ENCODE peak calls at places on chromosomes 13 and 19, in five cellular contexts. O is ovary; C is CD8-positive, alpha-beta memory T cell; K is GM04503; I is AML-193. N is an unnamed sample.
A peak's percentile ranks its signal among the peaks of the same experiment; 100 is the strongest.

GRCh38 chr19:28940751-28941500 is 272.0 kb downstream of the UQCRFS1 start:
- DNase-seq in O (no peak), C (no peak), K (no peak), I (no peak), N (no peak)

GRCh38 chr19:32971715-32972540 is at the start of the genes CEP89 and FAAP24:
- DNase-seq in O (peak; percentile 99), C (peak; percentile 99), K (peak; percentile 95), I (peak; percentile 96), N (peak; percentile 99)

GRCh38 chr19:6065685-6066365 is 44.5 kb downstream of the RFX2 start:
- DNase-seq in O (no peak), C (peak; percentile 37), K (no peak), I (peak; percentile 77), N (peak; percentile 26)

GRCh38 chr19:35299523-35300339 is 7.8 kb downstream of the MAG start:
- DNase-seq in O (no peak), C (no peak), K (no peak), I (no peak), N (no peak)

GRCh38 chr13:110554227-110554836 is 7.2 kb downstream of the RAB20 start:
- DNase-seq in O (no peak), C (no peak), K (no peak), I (no peak), N (no peak)

GRCh38 chr19:18322318-18322758 is 538 bp downstream of the LSM4 start:
- DNase-seq in O (no peak), C (peak; percentile 27), K (no peak), I (peak; percentile 29), N (peak; percentile 75)

GRCh38 chr19:38850976-38851621 is 1.3 kb upstream of the HNRNPL start:
- DNase-seq in O (peak; percentile 78), C (peak; percentile 63), K (no peak), I (no peak), N (peak; percentile 59)

GRCh38 chr13:113657851-113658741 is at the start of gene ATP4B:
- DNase-seq in O (peak; percentile 12), C (no peak), K (no peak), I (no peak), N (peak; percentile 6)

GRCh38 chr19:3190470-3190770 is 4.7 kb downstream of the NCLN start:
- DNase-seq in O (no peak), C (no peak), K (no peak), I (no peak), N (no peak)

GRCh38 chr13:96958286-96958891 is 35.9 kb downstream of the OXGR1 start:
- DNase-seq in O (no peak), C (no peak), K (no peak), I (peak; percentile 55), N (no peak)

GRCh38 chr19:17757125-17757524 is 5.8 kb downstream of the FCHO1 start:
- DNase-seq in O (peak; percentile 86), C (no peak), K (no peak), I (no peak), N (peak; percentile 86)

GRCh38 chr19:56133858-56134654 is 7.0 kb upstream of the ZNF444 start:
- DNase-seq in O (no peak), C (no peak), K (no peak), I (no peak), N (no peak)

GRCh38 chr13:109400192-109400591 is 386.2 kb downstream of the IRS2 start:
- DNase-seq in O (no peak), C (no peak), K (no peak), I (no peak), N (no peak)

GRCh38 chr13:97125051-97125809 is 96.9 kb upstream of the MBNL2 start:
- DNase-seq in O (peak; percentile 40), C (no peak), K (no peak), I (no peak), N (peak; percentile 71)

GRCh38 chr13:93309886-93310520 is 83.4 kb downstream of the GPC6 start:
- DNase-seq in O (no peak), C (no peak), K (peak; percentile 34), I (no peak), N (no peak)

GRCh38 chr19:43527860-43528622 is 1.0 kb upstream of the ETHE1 start:
- DNase-seq in O (peak; percentile 17), C (no peak), K (no peak), I (no peak), N (peak; percentile 57)

GRCh38 chr19:10010939-10011338 is 635 bp upstream of the COL5A3 start:
- DNase-seq in O (no peak), C (no peak), K (no peak), I (no peak), N (no peak)

GRCh38 chr19:5947435-5947834 is 30.5 kb downstream of the RANBP3 start:
- DNase-seq in O (no peak), C (no peak), K (no peak), I (no peak), N (peak; percentile 78)

GRCh38 chr13:112056739-112057433 is 10.1 kb upstream of the SOX1 start:
- DNase-seq in O (no peak), C (no peak), K (no peak), I (no peak), N (no peak)

GRCh38 chr13:26867451-26868067 is 107.0 kb upstream of the GPR12 start:
- DNase-seq in O (no peak), C (no peak), K (no peak), I (peak; percentile 10), N (peak; percentile 47)

GRCh38 chr19:50008532-50008931 is 16.6 kb downstream of the VRK3 start:
- DNase-seq in O (no peak), C (no peak), K (no peak), I (no peak), N (peak; percentile 34)

GRCh38 chr19:49781394-49781793 is 14.6 kb downstream of the AP2A1 start:
- DNase-seq in O (no peak), C (no peak), K (no peak), I (no peak), N (no peak)

GRCh38 chr19:47027586-47028371 is 8.1 kb downstream of the NPAS1 start:
- DNase-seq in O (no peak), C (no peak), K (no peak), I (no peak), N (no peak)

GRCh38 chr19:56839665-56840451 is 668 bp downstream of the PEG3 start:
- DNase-seq in O (peak; percentile 90), C (no peak), K (no peak), I (no peak), N (peak; percentile 97)

GRCh38 chr13:98508280-98509074 is 68.4 kb downstream of the STK24 start:
- DNase-seq in O (no peak), C (no peak), K (peak; percentile 64), I (no peak), N (peak; percentile 9)